ENCODE peak calls at places on chromosomes 1 and 21, in nine cellular contexts. L is uterus; D is IMR-90; W is Daoy; P is thyroid gland; G is iPS-NIHi11; R is T47D; O is effector memory CD8-positive, alpha-beta T cell; J is T follicular helper cell. B is an unnamed sample.

GRCh38 chr1:111904478-111905218 is 84.8 kb downstream of the KCND3 start:
- DNase-seq in L (no peak), D (peak; percentile 2), W (peak; percentile 63), P (no peak), G (peak; percentile 33), R (no peak), O (no peak), J (no peak), B (peak; percentile 42)

GRCh38 chr1:206419250-206419649 is 51.0 kb upstream of the IKBKE start:
- DNase-seq in L (no peak), D (no peak), W (no peak), P (no peak), G (peak; percentile 32), R (no peak), O (no peak), J (no peak), B (peak; percentile 8)

GRCh38 chr1:245475116-245475515 is 320.3 kb downstream of the KIF26B start:
- DNase-seq in L (no peak), D (peak; percentile 64), W (peak; percentile 23), P (no peak), G (no peak), R (no peak), O (no peak), J (no peak), B (no peak)

GRCh38 chr1:110087812-110088738 is 17.6 kb upstream of the ALX3 start:
- DNase-seq in L (no peak), D (peak; percentile 56), W (peak; percentile 62), P (peak; percentile 15), G (peak; percentile 76), R (peak; percentile 72), O (peak; percentile 37), J (no peak), B (peak; percentile 87)

GRCh38 chr1:61098906-61099437 is 16.6 kb downstream of the NFIA start:
- DNase-seq in L (no peak), D (no peak), W (no peak), P (no peak), G (no peak), R (no peak), O (no peak), J (no peak), B (no peak)

GRCh38 chr1:154557939-154558609 is 388 bp downstream of the UBE2Q1 start:
- DNase-seq in L (peak; percentile 55), D (peak; percentile 18), W (peak; percentile 41), P (peak; percentile 56), G (no peak), R (peak; percentile 39), O (peak; percentile 29), J (peak; percentile 16), B (peak; percentile 26)

GRCh38 chr1:9825101-9826074 is 1.6 kb upstream of the CLSTN1 start:
- DNase-seq in L (peak; percentile 80), D (peak; percentile 51), W (peak; percentile 94), P (peak; percentile 92), G (peak; percentile 76), R (peak; percentile 72), O (peak; percentile 32), J (peak; percentile 28), B (peak; percentile 77)

GRCh38 chr1:81414417-81415087 is 386.2 kb upstream of the ADGRL2 start:
- DNase-seq in L (peak; percentile 70), D (peak; percentile 23), W (peak; percentile 71), P (peak; percentile 71), G (peak; percentile 81), R (peak; percentile 64), O (no peak), J (no peak), B (peak; percentile 83)

GRCh38 chr1:150619576-150620509 is 9.6 kb downstream of the ENSA start:
- DNase-seq in L (no peak), D (peak; percentile 80), W (peak; percentile 42), P (peak; percentile 42), G (no peak), R (peak; percentile 40), O (no peak), J (no peak), B (no peak)

GRCh38 chr1:35255276-35255675 is 13.2 kb upstream of the ZMYM4 start:
- DNase-seq in L (no peak), D (no peak), W (no peak), P (no peak), G (no peak), R (no peak), O (no peak), J (no peak), B (no peak)

GRCh38 chr1:72557446-72558049 is 275.2 kb upstream of the NEGR1 start:
- DNase-seq in L (no peak), D (peak; percentile 2), W (no peak), P (no peak), G (peak; percentile 17), R (peak; percentile 65), O (no peak), J (no peak), B (peak; percentile 74)

GRCh38 chr1:19815801-19816736 is 986 bp upstream of the RNF186 start:
- DNase-seq in L (no peak), D (no peak), W (no peak), P (peak; percentile 31), G (no peak), R (no peak), O (no peak), J (no peak), B (no peak)

GRCh38 chr1:93751391-93752250 is 70.0 kb upstream of the BCAR3 start:
- DNase-seq in L (no peak), D (no peak), W (peak; percentile 42), P (peak; percentile 93), G (no peak), R (no peak), O (no peak), J (no peak), B (no peak)

GRCh38 chr21:46206163-46207005 is 22.1 kb upstream of the SPATC1L start:
- DNase-seq in L (no peak), D (no peak), W (no peak), P (no peak), G (no peak), R (no peak), O (no peak), J (no peak), B (no peak)

GRCh38 chr1:6834366-6834765 is 49.1 kb downstream of the CAMTA1 start:
- DNase-seq in L (no peak), D (peak; percentile 5), W (no peak), P (no peak), G (no peak), R (no peak), O (no peak), J (no peak), B (no peak)

GRCh38 chr1:192807968-192808587 is 761 bp upstream of the RGS2 start:
- DNase-seq in L (no peak), D (peak; percentile 71), W (peak; percentile 32), P (no peak), G (no peak), R (no peak), O (peak; percentile 3), J (no peak), B (peak; percentile 47)

GRCh38 chr1:145730900-145731299 is 11.6 kb downstream of the CD160 start:
- DNase-seq in L (no peak), D (no peak), W (no peak), P (no peak), G (no peak), R (peak; percentile 86), O (no peak), J (no peak), B (peak; percentile 53)

GRCh38 chr1:2372551-2373490 is 18.5 kb downstream of the MORN1 start:
- DNase-seq in L (no peak), D (no peak), W (no peak), P (no peak), G (peak; percentile 28), R (no peak), O (no peak), J (no peak), B (no peak)

GRCh38 chr21:45818904-45819285 is 162.7 kb upstream of the COL6A1 start:
- DNase-seq in L (no peak), D (peak; percentile 84), W (peak; percentile 96), P (no peak), G (no peak), R (no peak), O (no peak), J (peak; percentile 28), B (no peak)

GRCh38 chr1:219577331-219577730 is 35.6 kb downstream of the ZC3H11B start:
- DNase-seq in L (no peak), D (no peak), W (no peak), P (no peak), G (no peak), R (no peak), O (no peak), J (no peak), B (no peak)

B was measured in GM23338.